ENCODE peak calls at places on chromosomes 6 and 20, in five cellular contexts. T is SK-N-SH, P is K562, A is H1, N is GM12878. G is an unnamed sample.

GRCh38 chr6:31400467-31401289 is 2.7 kb upstream of the MICA start:
- DNase-seq in T (no peak), P (peak), A (no peak), N (no peak), G (no peak)

GRCh38 chr6:17588011-17588410 is 12.1 kb upstream of the FAM8A1 start:
- DNase-seq in T (no peak), P (no peak), A (no peak), N (no peak), G (no peak)

GRCh38 chr6:138242987-138243592 is 24.8 kb upstream of the PBOV1 start:
- DNase-seq in T (no peak), P (no peak), A (no peak), N (no peak), G (no peak)

GRCh38 chr6:11609324-11610071 is 71.9 kb downstream of the TMEM170B start:
- DNase-seq in T (no peak), P (no peak), A (peak), N (no peak), G (no peak)

GRCh38 chr20:58552366-58552934 is 37.3 kb upstream of the APCDD1L start:
- DNase-seq in T (no peak), P (no peak), A (no peak), N (no peak), G (no peak)

GRCh38 chr6:70524721-70525286 is 41.9 kb upstream of the SDHAF4 start:
- DNase-seq in T (no peak), P (no peak), A (no peak), N (no peak), G (no peak)

GRCh38 chr20:56925696-56926101 is 296.6 kb downstream of the TFAP2C start:
- DNase-seq in T (no peak), P (no peak), A (no peak), N (no peak), G (no peak)

GRCh38 chr20:23497458-23498026 is 6.6 kb downstream of the CST8 start:
- DNase-seq in T (no peak), P (no peak), A (no peak), N (peak), G (no peak)

GRCh38 chr6:128135325-128135724 is 234.5 kb upstream of the THEMIS start:
- DNase-seq in T (no peak), P (no peak), A (no peak), N (no peak), G (no peak)

GRCh38 chr20:62088258-62089127 is 22.8 kb upstream of the TAF4 start:
- DNase-seq in T (no peak), P (peak), A (no peak), N (no peak), G (no peak)

GRCh38 chr6:41652876-41653641 is 14.8 kb downstream of the MDFI start:
- DNase-seq in T (no peak), P (no peak), A (no peak), N (no peak), G (no peak)

GRCh38 chr6:158605266-158605878 is 39.2 kb downstream of the DYNLT1 start:
- DNase-seq in T (peak), P (peak), A (peak), N (peak), G (peak)

GRCh38 chr6:143958839-143959399 is 49.1 kb downstream of the PLAGL1 start:
- DNase-seq in T (no peak), P (no peak), A (peak), N (no peak), G (no peak)

GRCh38 chr20:57499676-57500075 is 25.3 kb downstream of the CTCFL start:
- DNase-seq in T (no peak), P (no peak), A (no peak), N (no peak), G (no peak)

GRCh38 chr20:19110866-19111460 is 101.5 kb upstream of the SLC24A3 start:
- DNase-seq in T (no peak), P (no peak), A (no peak), N (no peak), G (no peak)

GRCh38 chr6:114135348-114136002 is 164.5 kb upstream of the HDAC2 start:
- DNase-seq in T (no peak), P (no peak), A (no peak), N (no peak), G (no peak)

GRCh38 chr20:53495357-53495756 is 98.3 kb downstream of the ZNF217 start:
- DNase-seq in T (peak), P (no peak), A (no peak), N (no peak), G (no peak)

GRCh38 chr20:25483431-25484132 is 76.1 kb downstream of the GINS1 start:
- DNase-seq in T (no peak), P (no peak), A (no peak), N (no peak), G (no peak)

GRCh38 chr20:49286689-49287551 is 9.1 kb upstream of the ZNFX1 start:
- DNase-seq in T (no peak), P (peak), A (no peak), N (no peak), G (no peak)

GRCh38 chr6:34132486-34133185 is 13.3 kb downstream of the GRM4 start:
- DNase-seq in T (no peak), P (peak), A (no peak), N (no peak), G (no peak)

GRCh38 chr6:169420912-169421543 is 167.4 kb upstream of the THBS2 start:
- DNase-seq in T (peak), P (peak), A (no peak), N (no peak), G (no peak)

GRCh38 chr6:157556671-157557430 is 175.9 kb downstream of the ZDHHC14 start:
- DNase-seq in T (no peak), P (no peak), A (no peak), N (no peak), G (no peak)

GRCh38 chr6:157558487-157559200 is 177.7 kb downstream of the ZDHHC14 start:
- DNase-seq in T (no peak), P (no peak), A (no peak), N (no peak), G (no peak)

GRCh38 chr6:157555795-157556645 is 175.0 kb downstream of the ZDHHC14 start:
- DNase-seq in T (no peak), P (no peak), A (no peak), N (no peak), G (no peak)

GRCh38 chr6:157558049-157558448 is 177.1 kb downstream of the ZDHHC14 start:
- DNase-seq in T (no peak), P (no peak), A (no peak), N (no peak), G (no peak)

DNA sequence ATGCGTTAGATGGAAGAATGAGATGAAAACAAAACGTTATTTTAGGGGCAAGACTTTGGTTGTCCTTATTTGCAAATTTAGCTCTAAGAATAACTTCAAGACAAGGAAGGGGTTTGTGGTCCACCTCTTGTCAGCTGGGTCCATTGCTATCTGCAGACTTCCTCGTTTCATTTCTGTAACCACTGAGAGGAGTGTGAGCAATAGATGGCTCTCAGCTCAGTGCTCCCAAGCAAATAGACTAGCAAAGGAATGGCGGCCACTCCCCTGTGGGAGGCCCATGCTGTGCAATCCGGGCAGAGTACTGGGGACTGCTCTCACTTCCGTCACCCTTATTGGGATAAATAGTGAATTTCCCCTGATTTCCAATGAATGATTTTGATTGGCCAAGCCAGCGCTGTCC is 176.6 kb downstream of the ZDHHC14 start:
- DNase-seq in T (no peak), P (no peak), A (no peak), N (peak), G (no peak)
- TF ChIP-seq TAF1 in T (no peak), P (no peak), A (no peak), N (no peak), G (no peak)

DNA sequence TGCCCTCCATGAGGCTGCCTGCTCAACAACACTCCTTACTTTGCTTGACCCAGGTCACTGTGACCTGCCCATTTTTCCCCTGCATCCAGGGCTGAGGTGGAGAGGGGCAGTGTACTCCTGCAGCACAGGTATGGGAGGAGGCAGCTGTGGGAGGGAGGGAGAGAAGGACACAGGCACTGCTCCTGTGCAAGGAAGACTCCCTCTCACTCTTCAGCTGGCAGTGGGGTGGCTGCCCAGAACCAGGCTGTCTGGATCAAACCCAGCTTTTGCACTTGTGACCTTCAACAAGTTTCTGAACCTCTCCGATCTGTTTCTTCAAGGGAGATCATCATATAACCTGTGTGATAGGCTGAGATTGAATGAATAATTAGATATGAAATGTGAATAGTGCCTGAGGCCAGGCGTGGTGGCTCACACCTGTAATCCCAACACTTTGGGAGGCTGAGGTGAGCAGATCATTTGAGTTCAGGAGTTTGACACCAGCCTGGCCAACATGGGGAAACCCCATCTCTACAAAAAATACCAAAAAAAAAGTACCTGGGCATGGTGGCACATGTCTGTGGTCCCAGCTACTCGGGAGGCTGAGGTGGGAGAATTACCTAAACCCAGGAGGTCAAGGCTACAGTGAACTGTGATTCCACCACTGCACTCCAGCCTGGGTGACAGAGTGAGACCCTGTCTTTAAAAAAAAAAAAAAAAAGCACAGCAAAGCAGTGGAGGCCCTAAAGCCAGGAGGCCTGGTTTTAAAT is 14.2 kb downstream of the TGIF2 start:
- DNase-seq in T (no peak), P (no peak), A (no peak), N (no peak), G (no peak)
- TF ChIP-seq TAF1 in T (no peak), P (no peak), A (no peak), N (no peak), G (no peak)

GRCh38 chr20:50628326-50628725 is 63.0 kb downstream of the RIPOR3 start:
- DNase-seq in T (peak), P (no peak), A (no peak), N (no peak), G (no peak)
- TF ChIP-seq TAF1 in T (no peak), P (no peak), A (no peak), N (no peak), G (no peak)

GRCh38 chr6:148218542-148219258 is 123.9 kb upstream of the SASH1 start:
- DNase-seq in T (no peak), P (no peak), A (no peak), N (no peak), G (no peak)
- TF ChIP-seq TAF1 in T (no peak), P (no peak), A (no peak), N (no peak), G (no peak)

GRCh38 chr6:142481466-142481865 is 179.7 kb downstream of the ADGRG6 start:
- DNase-seq in T (no peak), P (no peak), A (no peak), N (no peak), G (no peak)

GRCh38 chr6:142482249-142482648 is 180.4 kb downstream of the ADGRG6 start:
- DNase-seq in T (no peak), P (no peak), A (no peak), N (no peak), G (no peak)

GRCh38 chr6:142485256-142485655 is 183.4 kb downstream of the ADGRG6 start:
- DNase-seq in T (no peak), P (no peak), A (no peak), N (no peak), G (no peak)

GRCh38 chr6:142478117-142478516 is 176.3 kb downstream of the ADGRG6 start:
- DNase-seq in T (no peak), P (peak), A (no peak), N (no peak), G (no peak)

DNA sequence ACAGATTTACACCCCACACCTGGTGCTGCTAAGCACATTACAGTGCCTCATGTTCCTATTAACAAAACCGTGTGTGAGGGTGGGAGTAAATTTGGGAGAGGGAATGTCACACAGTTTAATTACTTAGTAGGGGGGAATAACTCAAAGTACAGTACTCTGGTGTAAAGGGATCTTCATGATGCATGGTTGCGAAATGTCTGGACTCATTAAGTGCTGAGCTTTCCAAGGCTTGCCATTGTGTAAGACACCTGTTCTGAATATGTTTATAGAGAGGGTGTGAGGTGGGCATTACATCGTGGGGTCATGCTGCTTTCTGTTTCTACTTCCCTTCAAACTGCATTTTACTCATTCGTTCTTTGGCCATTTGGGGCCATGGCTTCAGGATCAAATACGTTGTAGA is 181.2 kb downstream of the ADGRG6 start:
- DNase-seq in T (no peak), P (no peak), A (no peak), N (no peak), G (no peak)
- TF ChIP-seq TAF1 in T (no peak), P (no peak), A (no peak), N (no peak), G (no peak)

GRCh38 chr6:159996087-159996622 is 27.3 kb downstream of the IGF2R start:
- DNase-seq in T (no peak), P (no peak), A (no peak), N (no peak), G (no peak)
- TF ChIP-seq TAF1 in T (no peak), P (no peak), A (no peak), N (no peak), G (no peak)

GRCh38 chr6:150494236-150494635 is 105.4 kb upstream of the PLEKHG1 start:
- DNase-seq in T (no peak), P (no peak), A (no peak), N (no peak), G (no peak)
- TF ChIP-seq TAF1 in T (no peak), P (no peak), A (no peak), N (no peak), G (no peak)

GRCh38 chr6:123967900-123968299 is 164.2 kb downstream of the NKAIN2 start:
- DNase-seq in T (no peak), P (no peak), A (no peak), N (no peak), G (no peak)

GRCh38 chr6:123962508-123962907 is 158.8 kb downstream of the NKAIN2 start:
- DNase-seq in T (no peak), P (no peak), A (no peak), N (no peak), G (no peak)

GRCh38 chr6:123965894-123966293 is 162.2 kb downstream of the NKAIN2 start:
- DNase-seq in T (peak), P (no peak), A (peak), N (no peak), G (no peak)
- TF ChIP-seq TAF1 in T (no peak), P (no peak), A (no peak), N (no peak), G (no peak)

GRCh38 chr6:10093282-10093681 is 321.6 kb downstream of the TFAP2A start:
- DNase-seq in T (no peak), P (no peak), A (no peak), N (no peak), G (no peak)

GRCh38 chr6:10101551-10102252 is 313.2 kb downstream of the TFAP2A start:
- DNase-seq in T (no peak), P (no peak), A (no peak), N (no peak), G (no peak)

GRCh38 chr6:10099648-10100047 is 315.2 kb downstream of the TFAP2A start:
- DNase-seq in T (no peak), P (no peak), A (no peak), N (no peak), G (no peak)

DNA sequence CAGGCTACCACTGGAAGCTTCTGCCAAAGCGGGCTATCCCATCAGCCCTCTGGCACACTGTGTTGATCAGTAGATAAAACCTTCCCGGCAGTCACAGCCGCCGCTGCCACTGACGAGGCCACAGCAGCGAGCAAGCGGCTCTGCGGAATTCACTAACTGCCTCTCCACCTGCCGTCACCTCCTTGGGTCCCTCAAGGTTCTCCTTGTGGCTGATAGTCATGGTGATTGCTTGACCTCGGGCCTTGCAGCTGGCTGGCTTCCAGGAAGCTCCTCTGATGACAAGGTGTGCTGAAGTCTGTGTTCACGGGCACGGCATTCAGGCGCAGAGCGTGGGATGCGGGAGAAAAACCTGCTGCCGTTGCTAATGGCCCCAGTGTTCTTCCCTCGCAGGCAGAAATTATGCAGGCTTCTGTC is 315.8 kb downstream of the TFAP2A start:
- DNase-seq in T (peak), P (no peak), A (no peak), N (no peak), G (no peak)
- TF ChIP-seq TAF1 in T (no peak), P (no peak), A (no peak), N (no peak), G (no peak)

GRCh38 chr6:156687875-156688549 is 89.2 kb upstream of the ARID1B start:
- DNase-seq in T (peak), P (peak), A (no peak), N (no peak), G (no peak)
- TF ChIP-seq TAF1 in T (no peak), P (no peak), A (peak), N (no peak), G (peak)